ENCODE peak calls at places on chromosome 18, in ten cellular contexts. X, K, C, S, I, N, O, U, J and F are unnamed samples.

GRCh38 chr18:31233550-31234306 is 71.1 kb upstream of the DSC1 start:
- DNase-seq in N (no peak), X (peak), C (no peak), K (no peak), S (no peak), U (no peak), J (no peak), O (no peak), I (no peak), F (no peak)

GRCh38 chr18:6414118-6414722 is 491 bp downstream of the L3MBTL4 start:
- DNase-seq in I (peak), N (no peak), U (peak), X (peak), J (peak), C (no peak), S (peak), K (peak), O (peak), F (no peak)

GRCh38 chr18:58615150-58616132 is 13.4 kb downstream of the ALPK2 start:
- DNase-seq in N (peak), U (no peak), I (no peak), C (no peak), J (no peak), O (peak), K (no peak), X (peak), S (no peak), F (peak)

GRCh38 chr18:61949946-61950345 is 57.1 kb upstream of the RNF152 start:
- DNase-seq in K (no peak), O (peak), C (no peak), N (no peak), I (no peak), U (no peak), S (no peak), X (no peak), J (no peak), F (no peak)

GRCh38 chr18:60895181-60895580 is 438.0 kb upstream of the CDH20 start:
- DNase-seq in U (no peak), J (no peak), N (no peak), O (peak), C (no peak), I (no peak), X (no peak), K (no peak), S (no peak), F (no peak)

GRCh38 chr18:62486290-62486964 is 36.4 kb upstream of the ZCCHC2 start:
- DNase-seq in J (no peak), X (peak), N (no peak), U (no peak), O (peak), C (no peak), I (no peak), K (no peak), S (peak), F (no peak)

GRCh38 chr18:22639026-22639463 is 221.3 kb upstream of the CTAGE1 start:
- DNase-seq in N (no peak), S (no peak), X (peak), C (no peak), U (no peak), O (peak), K (no peak), J (no peak), I (no peak), F (no peak)

GRCh38 chr18:54923339-54923956 is 35.8 kb downstream of the CCDC68 start:
- DNase-seq in N (no peak), J (no peak), C (no peak), I (no peak), X (no peak), S (no peak), U (no peak), O (no peak), K (no peak), F (no peak)

GRCh38 chr18:48949051-48949605 is 1.6 kb downstream of the SMAD7 start:
- DNase-seq in J (no peak), O (peak), I (no peak), S (no peak), X (peak), N (no peak), K (no peak), C (no peak), U (no peak), F (peak)

GRCh38 chr18:79465392-79465991 is 69.8 kb downstream of the NFATC1 start:
- DNase-seq in K (no peak), S (peak), O (no peak), C (peak), I (no peak), U (no peak), J (no peak), N (no peak), X (no peak), F (no peak)

GRCh38 chr18:5142131-5142530 is 54.9 kb downstream of the AKAIN1 start:
- DNase-seq in S (no peak), O (no peak), I (no peak), J (no peak), N (no peak), X (no peak), C (no peak), U (no peak), K (no peak), F (no peak)

GRCh38 chr18:5288517-5288935 is 7.0 kb downstream of the ZBTB14 start:
- DNase-seq in K (no peak), N (no peak), S (no peak), I (no peak), U (no peak), O (no peak), C (peak), X (no peak), J (no peak), F (no peak)

GRCh38 chr18:56286775-56287174 is 351.6 kb downstream of the TXNL1 start:
- DNase-seq in O (peak), U (no peak), S (no peak), I (no peak), N (no peak), C (no peak), K (no peak), X (no peak), J (no peak), F (no peak)

GRCh38 chr18:12008181-12008767 is 27.0 kb downstream of the IMPA2 start:
- DNase-seq in X (peak), N (no peak), S (no peak), C (no peak), U (no peak), K (no peak), J (no peak), I (peak), O (no peak), F (no peak)
- H3K27ac ChIP-seq in X (peak), N (no peak), S (no peak), C (no peak), U (no peak), K (no peak), J (no peak), I (no peak), O (no peak), F (no peak)

DNA sequence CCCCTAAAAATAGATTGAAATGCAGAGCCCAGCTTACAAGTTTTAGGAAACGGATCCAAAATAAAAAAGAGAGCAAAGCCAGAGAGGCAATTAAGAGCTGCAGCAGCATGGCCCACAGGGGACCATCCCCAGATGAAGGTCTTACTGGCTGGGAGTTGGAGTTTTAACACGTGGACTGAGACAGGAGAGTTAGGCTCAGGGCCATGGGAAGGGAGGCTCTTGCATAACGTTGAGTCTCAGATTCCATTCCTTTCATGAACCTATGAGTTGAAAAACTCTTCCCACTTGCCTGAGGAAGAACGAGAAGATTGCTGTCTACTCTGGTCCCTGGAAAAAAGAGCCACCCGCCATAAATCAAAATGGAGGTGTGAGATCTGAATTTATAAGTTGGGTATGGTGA is 101.8 kb upstream of the NDUFV2 start:
- DNase-seq in X (no peak), S (no peak), J (no peak), K (no peak), U (no peak), O (no peak), C (no peak), N (no peak), I (no peak), F (no peak)
- H3K27ac ChIP-seq in X (no peak), S (no peak), J (no peak), K (no peak), U (no peak), O (no peak), C (no peak), N (no peak), I (no peak), F (no peak)

DNA sequence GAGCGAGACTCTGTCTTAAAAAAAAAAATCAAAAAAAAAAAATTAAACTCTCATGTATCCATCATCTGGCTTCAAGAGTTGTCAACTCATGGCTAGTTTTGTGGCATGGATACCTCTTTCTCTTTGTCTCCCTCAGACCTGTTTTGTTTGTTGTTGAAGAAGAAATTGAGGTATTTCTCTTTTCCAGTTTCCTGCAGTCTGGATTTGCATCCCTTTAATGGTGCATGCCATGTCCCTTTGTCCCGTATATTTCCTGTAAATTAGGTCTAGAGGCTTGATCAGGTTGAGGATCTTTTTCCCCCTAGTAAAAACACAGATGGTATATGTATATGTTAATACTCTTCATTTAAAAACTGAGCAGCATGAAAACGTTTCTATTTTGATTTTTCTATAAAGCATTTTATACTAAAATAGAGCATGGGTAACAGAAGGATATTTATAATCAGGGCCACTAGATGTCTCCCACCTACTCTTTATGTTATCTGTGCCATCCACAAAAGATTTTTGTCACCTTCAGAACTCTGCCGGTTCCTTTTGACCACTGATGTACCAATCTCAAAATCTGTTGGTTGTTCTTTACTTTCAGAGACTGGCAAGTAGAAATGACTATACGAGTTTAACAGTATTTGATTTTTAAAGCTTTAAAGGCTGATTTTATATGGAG is 80.1 kb downstream of the GALNT1 start:
- DNase-seq in J (no peak), X (no peak), I (no peak), S (no peak), K (no peak), U (no peak), O (no peak), C (peak), N (no peak), F (no peak)
- H3K27ac ChIP-seq in J (no peak), X (no peak), I (no peak), S (no peak), K (no peak), U (no peak), O (no peak), C (no peak), N (no peak), F (no peak)

GRCh38 chr18:3455090-3455640 is 5.2 kb downstream of the TGIF1 start:
- DNase-seq in K (no peak), S (no peak), J (no peak), O (no peak), X (no peak), U (no peak), C (no peak), I (no peak), N (no peak), F (no peak)

GRCh38 chr18:3451989-3452749 is 2.2 kb downstream of the TGIF1 start:
- DNase-seq in U (peak), K (peak), I (peak), S (peak), O (peak), X (peak), C (peak), J (peak), N (no peak), F (no peak)

GRCh38 chr18:3452750-3453539 is 3.0 kb downstream of the TGIF1 start:
- DNase-seq in N (no peak), U (no peak), O (no peak), C (no peak), K (no peak), X (peak), J (no peak), S (no peak), I (no peak), F (no peak)

GRCh38 chr18:3454365-3455089 is 4.6 kb downstream of the TGIF1 start:
- DNase-seq in N (no peak), X (peak), U (no peak), S (peak), C (peak), O (peak), K (no peak), J (no peak), I (no peak), F (no peak)

GRCh38 chr18:3453540-3454364 is 3.8 kb downstream of the TGIF1 start:
- DNase-seq in U (peak), O (peak), I (peak), J (peak), K (no peak), S (no peak), X (peak), C (peak), N (no peak), F (no peak)
- H3K27ac ChIP-seq in U (peak), O (peak), I (peak), J (peak), K (peak), S (peak), X (peak), C (peak), N (peak), F (peak)

DNA sequence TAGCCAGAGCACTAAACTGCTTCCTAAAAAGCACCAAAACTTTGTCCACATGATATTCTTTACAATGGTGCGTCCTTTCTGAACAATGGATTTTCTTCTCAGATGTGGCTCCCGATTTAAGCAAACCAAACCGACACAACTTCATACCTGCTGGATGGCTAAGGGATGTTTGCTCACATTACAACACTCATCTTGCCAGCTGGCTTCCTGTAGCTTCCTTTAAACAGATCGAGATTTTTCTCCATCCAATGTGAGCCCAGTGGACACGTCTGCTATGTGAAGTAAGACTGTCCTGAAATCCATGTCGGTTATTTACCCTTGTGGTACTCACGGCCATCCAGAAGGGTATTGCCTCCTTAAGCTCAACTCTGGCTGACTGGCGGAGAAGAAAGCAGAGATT is 126.5 kb downstream of the MAPK4 start:
- DNase-seq in U (no peak), I (no peak), K (no peak), X (no peak), O (no peak), N (no peak), S (no peak), C (no peak), J (no peak), F (no peak)
- H3K27ac ChIP-seq in U (no peak), I (no peak), K (no peak), X (no peak), O (no peak), N (no peak), S (no peak), C (no peak), J (no peak), F (no peak)

GRCh38 chr18:66682855-66683322 is 79.0 kb upstream of the CDH19 start:
- DNase-seq in U (no peak), S (no peak), X (peak), K (no peak), C (no peak), O (no peak), J (no peak), N (no peak), I (no peak), F (no peak)
- H3K27ac ChIP-seq in U (peak), S (peak), X (no peak), K (peak), C (no peak), O (no peak), J (no peak), N (no peak), I (no peak), F (no peak)

DNA sequence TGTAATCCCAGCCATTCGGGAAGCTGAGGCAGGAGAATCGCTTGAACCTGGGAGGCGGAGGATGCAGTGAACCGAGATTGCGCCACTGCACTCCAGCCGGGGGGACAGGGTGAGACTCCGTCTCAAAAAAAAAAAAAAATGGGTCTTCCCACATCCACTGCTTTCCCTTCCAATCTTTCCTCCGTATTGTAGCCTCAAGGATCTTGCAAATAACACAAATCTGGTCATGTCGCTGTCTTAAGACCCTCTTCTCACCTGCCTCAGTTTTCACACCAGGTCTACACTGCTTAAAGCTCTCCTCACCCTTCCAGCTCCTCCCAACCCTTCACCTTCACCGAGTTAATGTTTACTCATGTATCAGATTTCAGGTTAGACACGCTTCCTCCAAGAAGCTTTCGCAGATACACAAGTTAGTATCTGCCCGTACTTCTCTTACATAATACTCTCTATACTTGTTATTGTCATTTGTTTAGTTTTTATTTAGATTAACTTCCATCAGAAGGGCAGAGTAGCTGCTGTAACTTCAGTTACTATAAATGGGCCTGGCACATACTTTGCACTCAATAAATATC is 1.5 kb downstream of the IER3IP1 start:
- DNase-seq in C (no peak), U (no peak), J (no peak), O (peak), I (no peak), S (no peak), X (peak), K (no peak), N (no peak), F (no peak)
- H3K27ac ChIP-seq in C (no peak), U (no peak), J (no peak), O (peak), I (no peak), S (no peak), X (no peak), K (no peak), N (no peak), F (no peak)